ENCODE peak calls at places on chromosomes 13 and 19, in nine cellular contexts. U, A, Z, X, N, L, E, K and M are unnamed samples.
A peak's percentile ranks its signal among the peaks of the same experiment; 100 is the strongest.

GRCh38 chr13:26300140-26300539 is 46.2 kb downstream of the CDK8 start:
- DNase-seq in L (no peak), N (no peak), E (no peak), X (no peak), A (no peak), K (peak; percentile 35), Z (peak; percentile 64), U (no peak), M (no peak)

GRCh38 chr19:18995804-18996241 is 37.5 kb downstream of the SUGP2 start:
- DNase-seq in Z (peak; percentile 93), L (peak; percentile 72), X (no peak), N (no peak), U (peak; percentile 63), A (peak; percentile 28), E (peak; percentile 12), K (peak; percentile 94), M (peak; percentile 43)

GRCh38 chr19:58554494-58555368 is at the start of gene CHMP2A:
- DNase-seq in K (peak; percentile 96), A (peak; percentile 99), Z (peak; percentile 98), U (peak; percentile 99), E (peak; percentile 98), L (peak; percentile 99), N (peak; percentile 98), X (peak; percentile 99), M (peak; percentile 98)

GRCh38 chr19:48618278-48618915 is 581 bp downstream of the RPL18 start:
- DNase-seq in N (no peak), U (no peak), E (no peak), K (no peak), Z (no peak), X (no peak), A (no peak), L (no peak), M (peak; percentile 48)

GRCh38 chr13:34926513-34926912 is 15.6 kb upstream of the NBEA start:
- DNase-seq in X (no peak), U (no peak), Z (peak; percentile 75), N (no peak), K (peak; percentile 47), A (no peak), L (no peak), E (no peak), M (no peak)

GRCh38 chr19:40530091-40530901 is 46.4 kb upstream of the SHKBP1 start:
- DNase-seq in X (no peak), L (peak; percentile 27), K (no peak), Z (no peak), E (no peak), A (no peak), N (no peak), U (peak; percentile 23), M (peak; percentile 23)

GRCh38 chr19:18070181-18070580 is 16.6 kb downstream of the IL12RB1 start:
- DNase-seq in E (no peak), N (no peak), K (peak; percentile 13), U (no peak), X (no peak), A (no peak), Z (peak; percentile 19), L (peak; percentile 55), M (no peak)

GRCh38 chr19:18223860-18224524 is 2.2 kb downstream of the PDE4C start:
- DNase-seq in X (no peak), E (peak; percentile 42), U (no peak), K (no peak), Z (peak; percentile 54), A (peak; percentile 51), L (peak; percentile 10), N (no peak), M (peak; percentile 75)

GRCh38 chr19:48598996-48599626 is 7.4 kb upstream of the SPACA4 start:
- DNase-seq in N (no peak), U (no peak), Z (no peak), A (no peak), X (no peak), E (no peak), L (no peak), K (no peak), M (no peak)

GRCh38 chr19:45101796-45102195 is 8.8 kb downstream of the PPP1R37 start:
- DNase-seq in L (no peak), N (no peak), Z (no peak), K (no peak), U (no peak), E (no peak), X (no peak), A (no peak), M (no peak)

GRCh38 chr19:48283908-48284307 is 14.0 kb downstream of the ZNF114 start:
- DNase-seq in X (no peak), A (no peak), E (no peak), U (no peak), Z (peak; percentile 87), N (no peak), L (no peak), K (peak; percentile 61), M (no peak)

GRCh38 chr19:13241321-13242104 is 91.3 kb downstream of the IER2 start:
- DNase-seq in E (peak; percentile 31), L (peak; percentile 19), A (no peak), K (no peak), N (no peak), X (no peak), U (no peak), Z (no peak), M (no peak)

GRCh38 chr13:45518525-45519235 is 53.9 kb downstream of the COG3 start:
- DNase-seq in L (no peak), Z (peak; percentile 48), E (no peak), U (no peak), N (no peak), X (no peak), K (peak; percentile 48), A (no peak), M (no peak)

GRCh38 chr19:40811478-40812341 is 12.7 kb downstream of the EGLN2 start:
- DNase-seq in Z (no peak), K (no peak), N (no peak), X (no peak), U (peak; percentile 43), A (no peak), L (peak; percentile 51), E (no peak), M (no peak)

GRCh38 chr13:98014766-98015165 is 61.3 kb downstream of the IPO5 start:
- DNase-seq in U (no peak), L (no peak), X (no peak), K (peak; percentile 82), Z (peak; percentile 84), E (no peak), A (no peak), N (no peak), M (no peak)

GRCh38 chr13:27868639-27869435 is 51.0 kb upstream of the PDX1 start:
- DNase-seq in U (no peak), A (no peak), Z (peak; percentile 19), E (no peak), L (no peak), K (peak; percentile 32), X (no peak), N (no peak), M (no peak)

GRCh38 chr13:23140492-23140891 is 40.3 kb upstream of the SGCG start:
- DNase-seq in Z (no peak), K (no peak), N (no peak), L (no peak), U (no peak), A (no peak), E (no peak), X (no peak), M (no peak)

GRCh38 chr13:73198888-73199497 is 140.2 kb downstream of the KLF5 start:
- DNase-seq in K (no peak), A (no peak), U (no peak), Z (no peak), L (no peak), X (no peak), N (no peak), E (no peak), M (no peak)

GRCh38 chr13:41458939-41459753 is 1.8 kb downstream of the RGCC start:
- DNase-seq in A (peak; percentile 45), X (no peak), E (peak; percentile 59), Z (peak; percentile 70), N (peak; percentile 49), K (peak; percentile 55), U (no peak), L (no peak), M (no peak)

GRCh38 chr13:46810440-46810839 is 13.5 kb upstream of the ESD start:
- DNase-seq in U (no peak), N (no peak), X (no peak), Z (no peak), L (no peak), E (no peak), A (no peak), K (no peak), M (no peak)

GRCh38 chr13:113836917-113837553 is 26.8 kb downstream of the GAS6 start:
- DNase-seq in N (no peak), X (peak; percentile 78), E (no peak), K (peak; percentile 93), A (peak; percentile 80), Z (peak; percentile 77), L (no peak), U (peak; percentile 81), M (peak; percentile 52)

GRCh38 chr13:50401721-50402510 is 386.7 kb downstream of the KCNRG start:
- DNase-seq in K (peak; percentile 91), E (no peak), U (no peak), Z (peak; percentile 83), N (no peak), A (no peak), X (no peak), L (no peak), M (no peak)

GRCh38 chr19:46828484-46828883 is 22.2 kb downstream of the AP2S1 start:
- DNase-seq in X (no peak), E (peak; percentile 58), K (no peak), A (no peak), N (no peak), L (no peak), Z (no peak), U (no peak), M (no peak)

GRCh38 chr13:57865600-57866294 is 234.2 kb downstream of the PCDH17 start:
- DNase-seq in N (no peak), A (no peak), U (no peak), E (no peak), X (no peak), Z (no peak), L (no peak), K (no peak), M (no peak)

GRCh38 chr13:114228176-114228575 is 6.5 kb upstream of the CDC16 start:
- DNase-seq in K (no peak), E (no peak), N (no peak), X (no peak), A (no peak), L (no peak), U (no peak), Z (no peak), M (no peak)

GRCh38 chr13:112071011-112071901 is 4.3 kb downstream of the SOX1 start:
- DNase-seq in Z (no peak), K (no peak), U (no peak), N (no peak), A (no peak), X (no peak), L (no peak), E (no peak), M (no peak)

GRCh38 chr19:8304841-8305621 is 3.1 kb downstream of the CD320 start:
- DNase-seq in E (peak; percentile 38), K (no peak), Z (no peak), L (no peak), A (peak; percentile 4), U (no peak), X (peak; percentile 49), N (no peak), M (peak; percentile 22)